ENCODE peak calls at places on chromosome 5, in six cellular contexts. One of them, this sample, is unnamed.

GRCh38 chr5:78320461-78320860 is 26.0 kb upstream of the AP3B1 start:
- DNase-seq in cardiac muscle cell: peak; percentile 63
- DNase-seq in smooth muscle cell of the brain vasculature: no peak
- DNase-seq in RKO: peak; percentile 56
- DNase-seq in D341Med: peak; percentile 34
- DNase-seq in activated CD4-positive, alpha-beta T cell treated with anti-CD3 and anti-CD28 coated beads, Interleukin-2, amount 50 U/mL, for 48 hours: no peak
- DNase-seq in this sample: no peak

GRCh38 chr5:95283761-95284511 is 958 bp downstream of the MCTP1 start:
- DNase-seq in cardiac muscle cell: peak; percentile 8
- DNase-seq in smooth muscle cell of the brain vasculature: no peak
- DNase-seq in activated CD4-positive, alpha-beta T cell treated with anti-CD3 and anti-CD28 coated beads, Interleukin-2, amount 50 U/mL, for 48 hours: peak; percentile 13
- DNase-seq in D341Med: peak; percentile 82
- DNase-seq in RKO: peak; percentile 41
- DNase-seq in this sample: no peak

GRCh38 chr5:86523718-86524117 is 94.0 kb upstream of the COX7C start:
- DNase-seq in smooth muscle cell of the brain vasculature: no peak
- DNase-seq in cardiac muscle cell: no peak
- DNase-seq in D341Med: no peak
- DNase-seq in RKO: no peak
- DNase-seq in activated CD4-positive, alpha-beta T cell treated with anti-CD3 and anti-CD28 coated beads, Interleukin-2, amount 50 U/mL, for 48 hours: no peak
- DNase-seq in this sample: no peak

GRCh38 chr5:39119404-39120051 is 45.3 kb upstream of the RICTOR start:
- DNase-seq in activated CD4-positive, alpha-beta T cell treated with anti-CD3 and anti-CD28 coated beads, Interleukin-2, amount 50 U/mL, for 48 hours: no peak
- DNase-seq in RKO: no peak
- DNase-seq in smooth muscle cell of the brain vasculature: no peak
- DNase-seq in cardiac muscle cell: peak; percentile 39
- DNase-seq in D341Med: no peak
- DNase-seq in this sample: no peak

GRCh38 chr5:79853676-79854418 is 137.2 kb downstream of the MTX3 start:
- DNase-seq in cardiac muscle cell: peak; percentile 6
- DNase-seq in D341Med: no peak
- DNase-seq in smooth muscle cell of the brain vasculature: no peak
- DNase-seq in activated CD4-positive, alpha-beta T cell treated with anti-CD3 and anti-CD28 coated beads, Interleukin-2, amount 50 U/mL, for 48 hours: peak; percentile 34
- DNase-seq in RKO: peak; percentile 76
- DNase-seq in this sample: no peak

GRCh38 chr5:31688515-31689092 is 49.7 kb downstream of the PDZD2 start:
- DNase-seq in activated CD4-positive, alpha-beta T cell treated with anti-CD3 and anti-CD28 coated beads, Interleukin-2, amount 50 U/mL, for 48 hours: no peak
- DNase-seq in D341Med: no peak
- DNase-seq in cardiac muscle cell: no peak
- DNase-seq in RKO: no peak
- DNase-seq in smooth muscle cell of the brain vasculature: no peak
- DNase-seq in this sample: no peak

GRCh38 chr5:149898811-149899210 is 45.8 kb downstream of the PDE6A start:
- DNase-seq in RKO: no peak
- DNase-seq in smooth muscle cell of the brain vasculature: no peak
- DNase-seq in activated CD4-positive, alpha-beta T cell treated with anti-CD3 and anti-CD28 coated beads, Interleukin-2, amount 50 U/mL, for 48 hours: no peak
- DNase-seq in cardiac muscle cell: no peak
- DNase-seq in D341Med: no peak
- DNase-seq in this sample: no peak

GRCh38 chr5:111551120-111551519 is 38.8 kb upstream of the STARD4 start:
- DNase-seq in D341Med: no peak
- DNase-seq in smooth muscle cell of the brain vasculature: no peak
- DNase-seq in RKO: no peak
- DNase-seq in cardiac muscle cell: no peak
- DNase-seq in activated CD4-positive, alpha-beta T cell treated with anti-CD3 and anti-CD28 coated beads, Interleukin-2, amount 50 U/mL, for 48 hours: no peak
- DNase-seq in this sample: no peak

GRCh38 chr5:76716456-76717157 is 681 bp downstream of the F2R start:
- DNase-seq in cardiac muscle cell: peak; percentile 44
- DNase-seq in RKO: no peak
- DNase-seq in D341Med: peak; percentile 52
- DNase-seq in smooth muscle cell of the brain vasculature: no peak
- DNase-seq in activated CD4-positive, alpha-beta T cell treated with anti-CD3 and anti-CD28 coated beads, Interleukin-2, amount 50 U/mL, for 48 hours: peak; percentile 22
- DNase-seq in this sample: no peak

GRCh38 chr5:169374761-169375160 is 73.8 kb upstream of the SLIT3 start:
- DNase-seq in smooth muscle cell of the brain vasculature: no peak
- DNase-seq in D341Med: no peak
- DNase-seq in RKO: no peak
- DNase-seq in activated CD4-positive, alpha-beta T cell treated with anti-CD3 and anti-CD28 coated beads, Interleukin-2, amount 50 U/mL, for 48 hours: no peak
- DNase-seq in cardiac muscle cell: no peak
- DNase-seq in this sample: no peak

GRCh38 chr5:54785729-54786548 is 199.5 kb downstream of the ESM1 start:
- DNase-seq in activated CD4-positive, alpha-beta T cell treated with anti-CD3 and anti-CD28 coated beads, Interleukin-2, amount 50 U/mL, for 48 hours: no peak
- DNase-seq in RKO: no peak
- DNase-seq in cardiac muscle cell: peak; percentile 44
- DNase-seq in D341Med: no peak
- DNase-seq in smooth muscle cell of the brain vasculature: no peak
- DNase-seq in this sample: no peak

GRCh38 chr5:17132444-17133083 is 84.9 kb upstream of the BASP1 start:
- DNase-seq in activated CD4-positive, alpha-beta T cell treated with anti-CD3 and anti-CD28 coated beads, Interleukin-2, amount 50 U/mL, for 48 hours: no peak
- DNase-seq in RKO: peak; percentile 67
- DNase-seq in D341Med: peak; percentile 40
- DNase-seq in smooth muscle cell of the brain vasculature: no peak
- DNase-seq in cardiac muscle cell: peak; percentile 61
- DNase-seq in this sample: no peak

GRCh38 chr5:113378960-113379541 is 55.7 kb downstream of the TSSK1B start:
- DNase-seq in D341Med: peak; percentile 73
- DNase-seq in smooth muscle cell of the brain vasculature: peak; percentile 37
- DNase-seq in RKO: peak; percentile 62
- DNase-seq in activated CD4-positive, alpha-beta T cell treated with anti-CD3 and anti-CD28 coated beads, Interleukin-2, amount 50 U/mL, for 48 hours: peak; percentile 60
- DNase-seq in cardiac muscle cell: peak; percentile 69
- DNase-seq in this sample: no peak

GRCh38 chr5:134583821-134584220 is 48.8 kb downstream of the SAR1B start:
- DNase-seq in activated CD4-positive, alpha-beta T cell treated with anti-CD3 and anti-CD28 coated beads, Interleukin-2, amount 50 U/mL, for 48 hours: no peak
- DNase-seq in cardiac muscle cell: no peak
- DNase-seq in smooth muscle cell of the brain vasculature: no peak
- DNase-seq in RKO: no peak
- DNase-seq in D341Med: no peak
- DNase-seq in this sample: no peak

GRCh38 chr5:170848033-170848432 is 13.8 kb upstream of the RANBP17 start:
- DNase-seq in smooth muscle cell of the brain vasculature: no peak
- DNase-seq in D341Med: no peak
- DNase-seq in cardiac muscle cell: no peak
- DNase-seq in activated CD4-positive, alpha-beta T cell treated with anti-CD3 and anti-CD28 coated beads, Interleukin-2, amount 50 U/mL, for 48 hours: no peak
- DNase-seq in RKO: no peak
- DNase-seq in this sample: no peak

This sample was measured in GM04503.